ENCODE peak calls at places on chromosomes 11 and 22, in nine cellular contexts. X, K, M, C, N, O, Q, T and E are unnamed samples.

GRCh38 chr11:24226606-24227005 is 270.2 kb upstream of the LUZP2 start:
- DNase-seq in X (no peak), K (no peak), M (no peak), C (no peak), N (no peak), O (no peak), Q (no peak), T (no peak), E (no peak)

GRCh38 chr11:70068345-70068744 is 9.8 kb upstream of the ANO1 start:
- DNase-seq in X (no peak), K (no peak), M (no peak), C (no peak), N (no peak), O (no peak), Q (no peak), T (no peak), E (peak)

GRCh38 chr11:75775056-75775455 is 6.5 kb downstream of the DGAT2 start:
- DNase-seq in X (no peak), K (peak), M (no peak), C (no peak), N (no peak), O (no peak), Q (no peak), T (no peak), E (peak)

GRCh38 chr11:120546312-120547205 is 35.0 kb downstream of the GRIK4 start:
- DNase-seq in X (no peak), K (peak), M (no peak), C (no peak), N (peak), O (peak), Q (peak), T (no peak), E (no peak)

GRCh38 chr11:105226062-105226461 is 86.5 kb upstream of the CARD18 start:
- DNase-seq in X (no peak), K (no peak), M (no peak), C (no peak), N (peak), O (no peak), Q (no peak), T (no peak), E (no peak)

GRCh38 chr22:48402591-48403031 is 1425.1 kb downstream of the BRD1 start:
- DNase-seq in X (no peak), K (no peak), M (no peak), C (no peak), N (no peak), O (no peak), Q (no peak), T (no peak), E (no peak)

GRCh38 chr11:126063510-126063858 is 818 bp upstream of the CDON start:
- DNase-seq in X (no peak), K (no peak), M (no peak), C (no peak), N (no peak), O (no peak), Q (no peak), T (no peak), E (no peak)

GRCh38 chr11:62146476-62147200 is 22.8 kb downstream of the INCENP start:
- DNase-seq in X (no peak), K (no peak), M (no peak), C (no peak), N (no peak), O (no peak), Q (peak), T (no peak), E (no peak)

GRCh38 chr11:121958323-121958977 is 157.6 kb downstream of the BLID start:
- DNase-seq in X (no peak), K (no peak), M (no peak), C (no peak), N (no peak), O (no peak), Q (no peak), T (no peak), E (no peak)

GRCh38 chr11:109304159-109304558 is 117.8 kb upstream of the C11orf87 start:
- DNase-seq in X (no peak), K (no peak), M (no peak), C (no peak), N (no peak), O (peak), Q (no peak), T (no peak), E (no peak)

GRCh38 chr11:94046796-94047195 is 25.6 kb downstream of the HEPHL1 start:
- DNase-seq in X (no peak), K (no peak), M (no peak), C (no peak), N (no peak), O (no peak), Q (no peak), T (no peak), E (no peak)

GRCh38 chr11:3929232-3929631 is 73.8 kb downstream of the STIM1 start:
- DNase-seq in X (no peak), K (no peak), M (no peak), C (no peak), N (no peak), O (no peak), Q (no peak), T (no peak), E (no peak)

GRCh38 chr22:45344339-45344738 is 34.6 kb downstream of the FAM118A start:
- DNase-seq in X (no peak), K (peak), M (peak), C (no peak), N (peak), O (no peak), Q (no peak), T (peak), E (no peak)

GRCh38 chr11:132831272-132831671 is 701.0 kb downstream of the OPCML start:
- DNase-seq in X (no peak), K (no peak), M (no peak), C (no peak), N (no peak), O (no peak), Q (no peak), T (no peak), E (no peak)

GRCh38 chr22:23302171-23303002 is 122.1 kb downstream of the BCR start:
- DNase-seq in X (peak), K (no peak), M (no peak), C (no peak), N (no peak), O (no peak), Q (no peak), T (no peak), E (no peak)

GRCh38 chr22:48403521-48403921 is 1424.2 kb downstream of the BRD1 start:
- DNase-seq in X (no peak), K (no peak), M (no peak), C (no peak), N (no peak), O (no peak), Q (no peak), T (no peak), E (no peak)

GRCh38 chr22:35189559-35189958 is 67.7 kb upstream of the HMGXB4 start:
- DNase-seq in X (no peak), K (no peak), M (no peak), C (no peak), N (no peak), O (no peak), Q (no peak), T (no peak), E (no peak)

GRCh38 chr11:44774736-44775135 is 48.0 kb downstream of the TSPAN18 start:
- DNase-seq in X (no peak), K (no peak), M (no peak), C (no peak), N (no peak), O (no peak), Q (no peak), T (no peak), E (no peak)

GRCh38 chr11:59183768-59184167 is 11.8 kb downstream of the DTX4 start:
- DNase-seq in X (no peak), K (no peak), M (no peak), C (no peak), N (peak), O (no peak), Q (no peak), T (no peak), E (peak)

GRCh38 chr11:124077266-124077665 is 36.1 kb upstream of the OR10G7 start:
- DNase-seq in X (no peak), K (no peak), M (no peak), C (no peak), N (no peak), O (no peak), Q (no peak), T (no peak), E (no peak)

GRCh38 chr22:46297151-46297819 is 615 bp downstream of the GTSE1 start:
- DNase-seq in X (no peak), K (peak), M (no peak), C (peak), N (peak), O (no peak), Q (no peak), T (no peak), E (no peak)

GRCh38 chr11:116312560-116313340 is 460.0 kb downstream of the BUD13 start:
- DNase-seq in X (peak), K (peak), M (no peak), C (no peak), N (peak), O (no peak), Q (peak), T (no peak), E (peak)

GRCh38 chr22:20574920-20575353 is 67.5 kb downstream of the MED15 start:
- DNase-seq in X (no peak), K (no peak), M (no peak), C (no peak), N (no peak), O (no peak), Q (no peak), T (no peak), E (no peak)

GRCh38 chr11:35040221-35040942 is 98.6 kb upstream of the CD44 start:
- DNase-seq in X (no peak), K (no peak), M (peak), C (no peak), N (peak), O (no peak), Q (no peak), T (peak), E (no peak)

GRCh38 chr11:2165571-2165970 is 4.6 kb upstream of the INS start:
- DNase-seq in X (no peak), K (no peak), M (no peak), C (no peak), N (no peak), O (no peak), Q (no peak), T (no peak), E (no peak)

GRCh38 chr11:86380295-86380694 is 5.6 kb downstream of the CCDC81 start:
- DNase-seq in X (no peak), K (no peak), M (no peak), C (no peak), N (no peak), O (no peak), Q (no peak), T (no peak), E (no peak)

GRCh38 chr11:17743808-17744119 is 9.2 kb downstream of the KCNC1 start:
- DNase-seq in X (no peak), K (no peak), M (no peak), C (no peak), N (peak), O (peak), Q (no peak), T (no peak), E (peak)

GRCh38 chr11:2827256-2827655 is 58.3 kb downstream of the CDKN1C start:
- DNase-seq in X (peak), K (no peak), M (no peak), C (no peak), N (no peak), O (no peak), Q (peak), T (no peak), E (no peak)

GRCh38 chr11:130415719-130416536 is 12.5 kb downstream of the ADAMTS8 start:
- DNase-seq in X (no peak), K (no peak), M (no peak), C (no peak), N (no peak), O (no peak), Q (no peak), T (no peak), E (no peak)

GRCh38 chr11:35126879-35127576 is 11.9 kb upstream of the CD44 start:
- DNase-seq in X (no peak), K (no peak), M (no peak), C (no peak), N (no peak), O (no peak), Q (no peak), T (no peak), E (no peak)

GRCh38 chr11:60763692-60764369 is 7.2 kb downstream of the MS4A15 start:
- DNase-seq in X (no peak), K (no peak), M (no peak), C (no peak), N (no peak), O (no peak), Q (no peak), T (no peak), E (no peak)

GRCh38 chr11:45217991-45218390 is 68.2 kb downstream of the SYT13 start:
- DNase-seq in X (no peak), K (no peak), M (no peak), C (no peak), N (no peak), O (no peak), Q (no peak), T (no peak), E (no peak)

DNA sequence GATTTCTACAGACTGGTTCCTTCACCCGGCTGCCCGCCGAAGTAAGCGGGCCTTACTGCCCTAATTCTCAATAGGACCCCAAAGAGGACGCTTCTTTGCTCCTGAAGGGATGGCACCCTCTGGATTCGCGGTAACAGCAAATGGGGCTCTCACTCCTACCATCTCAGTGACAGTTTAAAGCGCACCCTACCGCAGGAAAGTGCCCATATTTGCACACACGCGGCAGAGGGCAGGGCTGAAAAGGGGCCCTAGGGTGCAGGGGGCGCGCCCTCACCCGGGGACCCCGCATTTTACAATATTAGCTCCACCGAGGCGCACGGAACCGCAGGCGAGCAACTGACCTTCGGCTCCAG is 974 bp upstream of the UPB1 start:
- DNase-seq in X (no peak), K (peak), M (no peak), C (no peak), N (no peak), O (no peak), Q (no peak), T (no peak), E (no peak)
- TF ChIP-seq CTCF in X (no peak), K (no peak), M (no peak), C (no peak), N (no peak), O (no peak), Q (no peak), T (no peak), E (no peak)

DNA sequence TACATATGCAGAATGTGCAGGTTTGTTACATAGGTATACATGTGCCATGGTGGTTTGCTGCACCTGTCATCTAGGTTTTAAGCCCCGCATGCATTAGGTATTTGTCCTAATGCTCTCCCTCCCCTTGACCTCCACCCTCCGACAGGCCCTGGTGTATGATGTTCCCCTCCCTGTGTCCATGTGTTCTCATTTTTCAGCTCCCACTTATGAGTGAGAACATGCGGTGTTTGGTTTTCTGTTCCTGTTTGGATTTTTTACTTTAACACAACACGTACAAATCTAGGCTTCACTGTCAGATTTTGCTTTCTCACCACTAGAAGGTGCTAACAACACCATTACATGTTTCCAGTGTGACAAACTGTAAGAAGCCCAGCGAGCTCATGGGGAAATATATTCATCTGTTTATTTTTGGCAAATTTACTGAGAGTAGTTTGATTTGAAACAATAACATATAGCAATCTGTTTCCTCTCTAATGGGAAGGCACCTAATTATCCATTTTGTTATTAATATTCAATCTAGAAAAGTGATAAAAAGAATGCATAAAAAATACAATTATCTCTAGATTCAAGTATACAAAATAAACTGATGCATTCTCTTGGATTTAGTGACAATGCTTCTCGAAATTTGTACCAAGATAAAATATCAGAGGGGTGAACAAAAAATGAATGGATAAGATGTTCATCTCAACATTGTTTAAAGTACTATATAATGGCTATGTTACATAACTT is 23.2 kb upstream of the BIRC3 start:
- DNase-seq in X (no peak), K (peak), M (no peak), C (no peak), N (peak), O (no peak), Q (no peak), T (peak), E (no peak)
- TF ChIP-seq CTCF in X (peak), K (peak), M (peak), C (peak), N (peak), O (peak), Q (peak), T (peak), E (peak)

GRCh38 chr11:79438631-79439429 is 2.0 kb downstream of the TENM4 start:
- DNase-seq in X (peak), K (peak), M (no peak), C (no peak), N (peak), O (no peak), Q (no peak), T (peak), E (peak)

GRCh38 chr11:79439893-79440450 is 858 bp downstream of the TENM4 start:
- DNase-seq in X (no peak), K (peak), M (no peak), C (peak), N (no peak), O (no peak), Q (peak), T (peak), E (peak)

GRCh38 chr11:79440451-79441158 is at the start of gene TENM4:
- DNase-seq in X (peak), K (peak), M (no peak), C (peak), N (peak), O (peak), Q (peak), T (peak), E (peak)

GRCh38 chr11:79439430-79439892 is 1.4 kb downstream of the TENM4 start:
- DNase-seq in X (no peak), K (no peak), M (no peak), C (no peak), N (peak), O (no peak), Q (no peak), T (peak), E (no peak)

DNA sequence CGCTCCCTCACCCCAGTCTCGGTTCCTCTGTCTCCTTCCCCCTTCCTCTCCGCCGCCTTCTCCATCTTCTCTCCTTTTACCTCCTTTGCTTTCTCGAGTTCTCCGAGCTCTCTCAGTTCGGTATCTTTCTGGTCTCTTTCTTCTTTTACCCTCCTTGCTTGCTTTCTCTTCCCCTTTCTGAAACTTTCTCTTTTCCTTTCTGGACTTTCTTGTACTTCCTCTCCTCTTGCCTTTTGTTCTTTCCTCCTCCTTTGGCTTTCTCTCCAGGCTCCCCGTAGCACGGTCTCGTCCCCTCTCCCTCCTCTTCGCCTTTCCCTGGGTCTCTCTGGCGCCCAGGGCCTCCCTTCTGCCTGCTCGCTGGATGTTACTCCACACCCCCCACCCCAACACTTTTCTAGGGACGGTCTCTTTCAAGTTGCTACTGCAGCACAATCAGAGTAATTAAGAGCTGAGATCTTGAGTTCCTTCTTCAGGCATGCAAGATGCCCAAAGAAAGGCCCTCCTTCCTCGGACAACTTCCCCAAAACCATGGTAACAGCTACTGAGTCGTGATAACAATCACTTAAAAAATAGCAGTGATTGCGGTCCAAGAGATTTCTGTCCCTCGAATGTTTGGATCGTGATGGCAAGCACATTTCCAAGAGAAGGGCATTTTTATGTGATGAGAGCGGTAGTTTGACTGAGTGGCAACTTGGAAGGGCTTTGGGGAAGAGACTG is 487 bp upstream of the TENM4 start:
- DNase-seq in X (no peak), K (peak), M (no peak), C (no peak), N (peak), O (no peak), Q (no peak), T (no peak), E (no peak)
- TF ChIP-seq CTCF in X (no peak), K (no peak), M (no peak), C (peak), N (peak), O (no peak), Q (no peak), T (no peak), E (no peak)

GRCh38 chr22:30802202-30803166 is 107.8 kb downstream of the OSBP2 start:
- DNase-seq in X (peak), K (peak), M (peak), C (peak), N (peak), O (peak), Q (peak), T (peak), E (peak)
- TF ChIP-seq CTCF in X (peak), K (peak), M (no peak), C (peak), N (no peak), O (peak), Q (peak), T (no peak), E (peak)

GRCh38 chr11:65558002-65558784 is at the start of gene LTBP3:
- DNase-seq in X (peak), K (peak), M (peak), C (no peak), N (peak), O (no peak), Q (peak), T (peak), E (peak)
- TF ChIP-seq CTCF in X (peak), K (no peak), M (no peak), C (no peak), N (no peak), O (no peak), Q (no peak), T (no peak), E (no peak)

DNA sequence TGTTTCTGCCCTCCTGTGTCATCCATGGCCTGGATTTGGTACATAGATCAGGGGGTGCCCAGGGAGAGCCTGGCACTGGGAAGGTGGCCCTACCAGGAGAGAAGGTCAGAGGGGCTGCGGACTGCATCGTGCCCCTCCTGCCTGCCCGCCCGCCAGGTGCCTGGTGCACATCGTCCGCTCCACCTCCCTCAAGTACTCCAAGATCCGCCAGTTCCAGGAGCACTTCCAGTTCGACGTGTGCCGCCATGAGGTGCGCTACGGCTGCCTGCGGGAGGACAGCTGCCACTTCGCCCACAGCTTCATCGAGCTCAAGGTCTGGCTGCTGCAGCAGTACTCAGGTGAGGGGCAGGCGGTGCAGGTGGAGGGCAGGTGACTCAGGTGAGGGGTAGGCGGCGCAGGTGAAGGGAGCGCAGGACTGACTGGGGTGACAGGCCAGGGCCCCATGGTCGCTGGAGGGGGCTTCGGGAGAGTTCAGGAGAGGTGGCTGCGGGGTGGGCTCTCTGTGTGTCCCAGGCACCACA is 32.7 kb upstream of the TEF start:
- DNase-seq in X (no peak), K (no peak), M (no peak), C (no peak), N (no peak), O (no peak), Q (no peak), T (no peak), E (no peak)
- TF ChIP-seq CTCF in X (no peak), K (no peak), M (no peak), C (no peak), N (no peak), O (no peak), Q (no peak), T (no peak), E (no peak)